ENCODE peak calls at places on chromosomes 13 and 19, in four cellular contexts. One of them, this sample, is unnamed.
A peak's percentile ranks its signal among the peaks of the same experiment; 100 is the strongest.

GRCh38 chr19:23249911-23250649 is at the start of gene ZNF724:
- DNase-seq in T-helper 22 cell: peak; percentile 79
- DNase-seq in hypothalamus: peak; percentile 80
- DNase-seq in stimulated activated CD4-positive, alpha-beta T cell treated with anti-CD3 and anti-CD28 coated beads, Interleukin-2, amount 100 ng/mL, for 48 hours: peak; percentile 78
- DNase-seq in this sample: peak; percentile 83

GRCh38 chr13:22696433-22696832 is 484.3 kb upstream of the SGCG start:
- DNase-seq in T-helper 22 cell: no peak
- DNase-seq in hypothalamus: no peak
- DNase-seq in stimulated activated CD4-positive, alpha-beta T cell treated with anti-CD3 and anti-CD28 coated beads, Interleukin-2, amount 100 ng/mL, for 48 hours: no peak
- DNase-seq in this sample: no peak

GRCh38 chr19:18804139-18804601 is 13.1 kb upstream of the COMP start:
- DNase-seq in T-helper 22 cell: no peak
- DNase-seq in hypothalamus: no peak
- DNase-seq in stimulated activated CD4-positive, alpha-beta T cell treated with anti-CD3 and anti-CD28 coated beads, Interleukin-2, amount 100 ng/mL, for 48 hours: no peak
- DNase-seq in this sample: no peak

GRCh38 chr13:21671793-21672680 is 1.2 kb downstream of the FGF9 start:
- DNase-seq in T-helper 22 cell: no peak
- DNase-seq in hypothalamus: no peak
- DNase-seq in stimulated activated CD4-positive, alpha-beta T cell treated with anti-CD3 and anti-CD28 coated beads, Interleukin-2, amount 100 ng/mL, for 48 hours: no peak
- DNase-seq in this sample: no peak

GRCh38 chr13:43058318-43058674 is 34.9 kb downstream of the DNAJC15 start:
- DNase-seq in T-helper 22 cell: no peak
- DNase-seq in hypothalamus: no peak
- DNase-seq in stimulated activated CD4-positive, alpha-beta T cell treated with anti-CD3 and anti-CD28 coated beads, Interleukin-2, amount 100 ng/mL, for 48 hours: no peak
- DNase-seq in this sample: no peak

GRCh38 chr13:75485286-75486062 is 3.5 kb upstream of the TBC1D4 start:
- DNase-seq in T-helper 22 cell: no peak
- DNase-seq in hypothalamus: no peak
- DNase-seq in stimulated activated CD4-positive, alpha-beta T cell treated with anti-CD3 and anti-CD28 coated beads, Interleukin-2, amount 100 ng/mL, for 48 hours: no peak
- DNase-seq in this sample: no peak

GRCh38 chr19:33622809-33623511 is 1.2 kb downstream of the CHST8 start:
- DNase-seq in T-helper 22 cell: no peak
- DNase-seq in hypothalamus: no peak
- DNase-seq in stimulated activated CD4-positive, alpha-beta T cell treated with anti-CD3 and anti-CD28 coated beads, Interleukin-2, amount 100 ng/mL, for 48 hours: no peak
- DNase-seq in this sample: no peak

GRCh38 chr19:55654833-55655647 is at the start of gene U2AF2:
- DNase-seq in T-helper 22 cell: peak; percentile 92
- DNase-seq in hypothalamus: peak; percentile 97
- DNase-seq in stimulated activated CD4-positive, alpha-beta T cell treated with anti-CD3 and anti-CD28 coated beads, Interleukin-2, amount 100 ng/mL, for 48 hours: peak; percentile 97
- DNase-seq in this sample: peak; percentile 80

GRCh38 chr19:13055213-13056051 is 47.2 kb downstream of the LYL1 start:
- DNase-seq in T-helper 22 cell: no peak
- DNase-seq in hypothalamus: no peak
- DNase-seq in stimulated activated CD4-positive, alpha-beta T cell treated with anti-CD3 and anti-CD28 coated beads, Interleukin-2, amount 100 ng/mL, for 48 hours: no peak
- DNase-seq in this sample: no peak

GRCh38 chr19:1441677-1442438 is 3.7 kb downstream of the RPS15 start:
- DNase-seq in T-helper 22 cell: no peak
- DNase-seq in hypothalamus: no peak
- DNase-seq in stimulated activated CD4-positive, alpha-beta T cell treated with anti-CD3 and anti-CD28 coated beads, Interleukin-2, amount 100 ng/mL, for 48 hours: no peak
- DNase-seq in this sample: no peak

GRCh38 chr13:48265217-48265815 is 32.3 kb downstream of the ITM2B start:
- DNase-seq in T-helper 22 cell: no peak
- DNase-seq in hypothalamus: no peak
- DNase-seq in stimulated activated CD4-positive, alpha-beta T cell treated with anti-CD3 and anti-CD28 coated beads, Interleukin-2, amount 100 ng/mL, for 48 hours: no peak
- DNase-seq in this sample: no peak

GRCh38 chr19:46714523-46715106 is 2.3 kb downstream of the PRKD2 start:
- DNase-seq in T-helper 22 cell: no peak
- DNase-seq in hypothalamus: no peak
- DNase-seq in stimulated activated CD4-positive, alpha-beta T cell treated with anti-CD3 and anti-CD28 coated beads, Interleukin-2, amount 100 ng/mL, for 48 hours: peak; percentile 47
- DNase-seq in this sample: peak; percentile 89

GRCh38 chr19:34351382-34351802 is 13.6 kb upstream of the GPI start:
- DNase-seq in T-helper 22 cell: no peak
- DNase-seq in hypothalamus: no peak
- DNase-seq in stimulated activated CD4-positive, alpha-beta T cell treated with anti-CD3 and anti-CD28 coated beads, Interleukin-2, amount 100 ng/mL, for 48 hours: no peak
- DNase-seq in this sample: no peak

GRCh38 chr13:74866151-74866550 is 615.8 kb downstream of the TBC1D4 start:
- DNase-seq in T-helper 22 cell: no peak
- DNase-seq in hypothalamus: no peak
- DNase-seq in stimulated activated CD4-positive, alpha-beta T cell treated with anti-CD3 and anti-CD28 coated beads, Interleukin-2, amount 100 ng/mL, for 48 hours: no peak
- DNase-seq in this sample: no peak

GRCh38 chr13:88085036-88085435 is 413.9 kb downstream of the SLITRK5 start:
- DNase-seq in T-helper 22 cell: no peak
- DNase-seq in hypothalamus: no peak
- DNase-seq in stimulated activated CD4-positive, alpha-beta T cell treated with anti-CD3 and anti-CD28 coated beads, Interleukin-2, amount 100 ng/mL, for 48 hours: no peak
- DNase-seq in this sample: no peak

GRCh38 chr13:43016226-43016625 is 7.2 kb upstream of the DNAJC15 start:
- DNase-seq in T-helper 22 cell: no peak
- DNase-seq in hypothalamus: no peak
- DNase-seq in stimulated activated CD4-positive, alpha-beta T cell treated with anti-CD3 and anti-CD28 coated beads, Interleukin-2, amount 100 ng/mL, for 48 hours: no peak
- DNase-seq in this sample: no peak

GRCh38 chr13:110471833-110472162 is 89.7 kb downstream of the RAB20 start:
- DNase-seq in T-helper 22 cell: no peak
- DNase-seq in hypothalamus: no peak
- DNase-seq in stimulated activated CD4-positive, alpha-beta T cell treated with anti-CD3 and anti-CD28 coated beads, Interleukin-2, amount 100 ng/mL, for 48 hours: peak; percentile 4
- DNase-seq in this sample: peak; percentile 68

GRCh38 chr13:106102776-106103175 is 432.7 kb downstream of the EFNB2 start:
- DNase-seq in T-helper 22 cell: no peak
- DNase-seq in hypothalamus: no peak
- DNase-seq in stimulated activated CD4-positive, alpha-beta T cell treated with anti-CD3 and anti-CD28 coated beads, Interleukin-2, amount 100 ng/mL, for 48 hours: no peak
- DNase-seq in this sample: no peak

GRCh38 chr19:37389234-37389633 is 18.3 kb downstream of the ZNF527 start:
- DNase-seq in T-helper 22 cell: no peak
- DNase-seq in hypothalamus: no peak
- DNase-seq in stimulated activated CD4-positive, alpha-beta T cell treated with anti-CD3 and anti-CD28 coated beads, Interleukin-2, amount 100 ng/mL, for 48 hours: no peak
- DNase-seq in this sample: no peak

GRCh38 chr13:97224544-97225324 is 2.6 kb downstream of the MBNL2 start:
- DNase-seq in T-helper 22 cell: peak; percentile 35
- DNase-seq in hypothalamus: no peak
- DNase-seq in stimulated activated CD4-positive, alpha-beta T cell treated with anti-CD3 and anti-CD28 coated beads, Interleukin-2, amount 100 ng/mL, for 48 hours: no peak
- DNase-seq in this sample: no peak

GRCh38 chr19:29694669-29695627 is 20.1 kb downstream of the C19orf12 start:
- DNase-seq in T-helper 22 cell: peak; percentile 58
- DNase-seq in hypothalamus: peak; percentile 67
- DNase-seq in stimulated activated CD4-positive, alpha-beta T cell treated with anti-CD3 and anti-CD28 coated beads, Interleukin-2, amount 100 ng/mL, for 48 hours: peak; percentile 85
- DNase-seq in this sample: peak; percentile 80

GRCh38 chr19:7887408-7888144 is 734 bp upstream of the LRRC8E start:
- DNase-seq in T-helper 22 cell: no peak
- DNase-seq in hypothalamus: no peak
- DNase-seq in stimulated activated CD4-positive, alpha-beta T cell treated with anti-CD3 and anti-CD28 coated beads, Interleukin-2, amount 100 ng/mL, for 48 hours: no peak
- DNase-seq in this sample: no peak

GRCh38 chr19:41767105-41767504 is 11.8 kb downstream of the CEACAM6 start:
- DNase-seq in T-helper 22 cell: no peak
- DNase-seq in hypothalamus: no peak
- DNase-seq in stimulated activated CD4-positive, alpha-beta T cell treated with anti-CD3 and anti-CD28 coated beads, Interleukin-2, amount 100 ng/mL, for 48 hours: no peak
- DNase-seq in this sample: no peak

GRCh38 chr13:27135023-27135422 is 36.6 kb downstream of the USP12 start:
- DNase-seq in T-helper 22 cell: no peak
- DNase-seq in hypothalamus: no peak
- DNase-seq in stimulated activated CD4-positive, alpha-beta T cell treated with anti-CD3 and anti-CD28 coated beads, Interleukin-2, amount 100 ng/mL, for 48 hours: no peak
- DNase-seq in this sample: no peak

GRCh38 chr19:33296473-33297060 is 5.8 kb downstream of the CEBPA start:
- DNase-seq in T-helper 22 cell: no peak
- DNase-seq in hypothalamus: no peak
- DNase-seq in stimulated activated CD4-positive, alpha-beta T cell treated with anti-CD3 and anti-CD28 coated beads, Interleukin-2, amount 100 ng/mL, for 48 hours: no peak
- DNase-seq in this sample: no peak

GRCh38 chr19:36141039-36141914 is 1.4 kb downstream of the CAPNS1 start:
- DNase-seq in T-helper 22 cell: peak; percentile 77
- DNase-seq in hypothalamus: peak; percentile 18
- DNase-seq in stimulated activated CD4-positive, alpha-beta T cell treated with anti-CD3 and anti-CD28 coated beads, Interleukin-2, amount 100 ng/mL, for 48 hours: peak; percentile 94
- DNase-seq in this sample: peak; percentile 86

GRCh38 chr13:112063807-112064206 is 3.1 kb upstream of the SOX1 start:
- DNase-seq in T-helper 22 cell: no peak
- DNase-seq in hypothalamus: no peak
- DNase-seq in stimulated activated CD4-positive, alpha-beta T cell treated with anti-CD3 and anti-CD28 coated beads, Interleukin-2, amount 100 ng/mL, for 48 hours: no peak
- DNase-seq in this sample: no peak

This sample was measured in GM12892.